ENCODE peak calls at places on chromosome 12, in five cellular contexts. N, B, H, U and P are unnamed samples.

GRCh38 chr12:86256169-86256568 is at the start of gene MGAT4C:
- DNase-seq in N (no peak), B (no peak), H (no peak), U (no peak), P (no peak)

GRCh38 chr12:53775478-53776145 is 23.8 kb upstream of the CISTR start:
- DNase-seq in N (no peak), B (no peak), H (peak), U (no peak), P (no peak)

GRCh38 chr12:3202734-3203446 is 125.7 kb downstream of the TSPAN9 start:
- DNase-seq in N (peak), B (no peak), H (peak), U (no peak), P (no peak)

GRCh38 chr12:120381752-120382419 is 12.9 kb upstream of the MSI1 start:
- DNase-seq in N (no peak), B (peak), H (peak), U (no peak), P (no peak)

GRCh38 chr12:3418609-3419469 is 72.2 kb upstream of the PRMT8 start:
- DNase-seq in N (no peak), B (no peak), H (no peak), U (no peak), P (no peak)

GRCh38 chr12:89172224-89172623 is 180.1 kb downstream of the DUSP6 start:
- DNase-seq in N (no peak), B (no peak), H (no peak), U (no peak), P (no peak)

GRCh38 chr12:92290016-92290685 is 144.5 kb upstream of the BTG1 start:
- DNase-seq in N (no peak), B (no peak), H (peak), U (peak), P (no peak)

GRCh38 chr12:80186727-80187217 is 87.4 kb downstream of the OTOGL start:
- DNase-seq in N (peak), B (peak), H (peak), U (peak), P (peak)

GRCh38 chr12:120197542-120197887 is 3.0 kb upstream of the GCN1 start:
- DNase-seq in N (no peak), B (no peak), H (no peak), U (no peak), P (no peak)

GRCh38 chr12:31118831-31119530 is 45.3 kb downstream of the DDX11 start:
- DNase-seq in N (no peak), B (no peak), H (no peak), U (no peak), P (no peak)

DNA sequence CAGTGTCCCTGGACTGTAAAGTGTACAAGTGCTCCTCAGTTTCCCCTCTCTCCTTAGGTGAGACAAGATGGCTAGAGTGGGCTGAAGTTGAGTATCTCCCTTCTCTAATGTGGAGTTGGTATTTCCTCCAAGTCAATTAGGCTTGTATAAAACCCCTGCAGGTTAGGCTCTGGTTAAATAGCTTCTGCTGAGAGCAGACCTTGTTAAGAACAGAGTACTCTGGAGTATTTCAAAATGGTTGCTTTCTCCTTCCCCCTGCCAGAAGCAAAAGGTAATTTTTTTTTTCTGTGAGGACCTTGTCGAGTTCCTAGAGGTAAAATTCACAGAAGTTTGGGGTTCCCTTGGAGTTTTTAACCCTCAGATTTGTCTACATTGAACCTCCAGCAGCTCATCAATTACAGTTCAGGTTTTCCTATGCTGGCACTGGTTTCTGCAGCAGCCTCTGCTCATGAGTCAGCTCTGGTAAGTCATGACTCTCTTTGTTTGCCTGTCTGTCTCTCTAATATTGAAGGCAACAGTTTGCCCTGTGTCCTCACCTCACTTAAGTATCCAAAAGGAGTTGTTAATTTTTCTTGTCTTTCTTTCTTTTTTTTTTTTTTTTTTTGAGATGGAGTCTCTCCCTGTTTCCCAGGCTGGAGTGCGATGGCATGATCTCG is 27.8 kb upstream of the GLIPR1 start:
- DNase-seq in N (no peak), B (no peak), H (peak), U (peak), P (no peak)
- TF ChIP-seq CTCF in N (no peak), B (no peak), H (no peak), U (no peak), P (no peak)

GRCh38 chr12:112557954-112558630 is 139.3 kb downstream of the PTPN11 start:
- DNase-seq in N (no peak), B (no peak), H (no peak), U (no peak), P (no peak)

GRCh38 chr12:112555621-112556233 is 137.0 kb downstream of the PTPN11 start:
- DNase-seq in N (no peak), B (no peak), H (no peak), U (no peak), P (no peak)

GRCh38 chr12:112564160-112564559 is 145.4 kb downstream of the PTPN11 start:
- DNase-seq in N (no peak), B (no peak), H (no peak), U (no peak), P (no peak)

GRCh38 chr12:112559784-112560183 is 141.0 kb downstream of the PTPN11 start:
- DNase-seq in N (no peak), B (no peak), H (peak), U (no peak), P (no peak)
- TF ChIP-seq CTCF in N (no peak), B (no peak), H (no peak), U (no peak), P (no peak)

DNA sequence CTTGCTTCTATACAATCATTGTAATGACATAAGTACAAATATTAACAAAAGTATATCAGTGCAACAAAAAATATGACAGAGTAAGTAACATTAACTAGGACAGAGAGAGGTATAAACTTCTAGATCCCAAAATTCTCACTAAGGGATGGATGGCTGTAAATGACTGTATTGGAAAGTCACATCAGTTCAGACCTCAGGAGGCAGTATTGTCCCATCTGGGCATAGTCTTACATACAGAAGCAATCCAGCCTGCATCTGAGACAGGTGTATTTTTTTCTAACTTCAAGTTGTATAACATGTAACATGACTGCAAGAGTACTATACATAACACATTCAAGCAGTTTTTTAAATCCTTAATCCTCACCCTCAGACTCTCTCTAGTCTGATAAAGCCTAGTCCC is 99.0 kb downstream of the GARIN6 start:
- DNase-seq in N (no peak), B (no peak), H (no peak), U (no peak), P (no peak)
- TF ChIP-seq CTCF in N (no peak), B (no peak), H (no peak), U (no peak), P (no peak)

DNA sequence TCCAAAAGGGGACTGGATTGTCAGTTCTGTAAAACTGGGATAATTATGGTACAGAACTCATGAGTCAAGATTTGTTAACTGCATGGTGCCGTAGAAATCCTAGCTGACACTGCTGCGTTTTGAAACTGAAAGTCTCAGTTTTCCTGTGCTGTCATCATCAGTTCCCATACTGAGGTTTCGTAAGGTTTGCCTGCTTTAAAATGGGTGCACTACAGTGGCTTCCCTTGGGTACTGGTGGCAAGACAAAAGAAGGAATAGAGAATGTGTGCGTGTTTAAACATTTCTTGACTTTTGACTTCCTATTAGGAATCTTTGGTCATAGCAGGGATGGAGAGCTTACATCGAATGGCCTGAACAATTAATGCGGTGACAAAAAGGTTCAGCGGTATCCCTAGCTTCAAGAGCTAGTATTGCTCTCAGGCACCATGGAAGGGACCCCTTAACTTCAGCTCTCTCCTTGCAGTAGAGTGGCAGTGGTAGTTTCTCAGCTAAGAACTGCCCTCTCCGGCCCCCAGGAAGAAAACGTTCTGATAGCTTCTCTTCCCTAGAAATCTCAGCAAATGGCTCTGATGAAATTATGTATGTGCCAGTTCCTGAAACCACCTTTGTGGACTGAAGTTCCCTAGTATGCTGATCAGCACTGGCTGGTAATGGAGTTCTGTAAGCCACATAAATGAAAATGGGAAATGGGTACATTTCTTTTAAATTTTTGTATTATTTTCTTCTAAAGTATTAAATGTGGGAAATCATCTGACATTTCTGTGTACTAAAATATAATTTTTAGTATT is 28.9 kb downstream of the ANO6 start:
- DNase-seq in N (no peak), B (no peak), H (peak), U (peak), P (peak)
- TF ChIP-seq CTCF in N (no peak), B (no peak), H (no peak), U (no peak), P (no peak)

GRCh38 chr12:93979189-93979588 is 169.2 kb upstream of the PLXNC1 start:
- DNase-seq in N (peak), B (no peak), H (peak), U (peak), P (no peak)
- TF ChIP-seq CTCF in N (peak), B (peak), H (peak), U (peak), P (peak)